ENCODE peak calls at places on chromosome X, in nine cellular contexts. One of them, this sample, is unnamed.

GRCh38 chrX:121782976-121783375 is 735.6 kb downstream of the GLUD2 start:
- DNase-seq in SK-N-SH: no peak
- DNase-seq in PC-9: no peak
- DNase-seq in pancreas: no peak
- DNase-seq in T-helper 22 cell: no peak
- DNase-seq in fibroblast of gingiva: no peak
- DNase-seq in T follicular helper cell: no peak
- DNase-seq in cardiac muscle cell: no peak
- DNase-seq in NCI-H446: no peak
- DNase-seq in this sample: no peak

GRCh38 chrX:23373129-23373804 is 38.6 kb downstream of the PTCHD1 start:
- DNase-seq in T follicular helper cell: no peak
- DNase-seq in PC-9: no peak
- DNase-seq in cardiac muscle cell: no peak
- DNase-seq in T-helper 22 cell: no peak
- DNase-seq in fibroblast of gingiva: peak
- DNase-seq in pancreas: no peak
- DNase-seq in SK-N-SH: no peak
- DNase-seq in NCI-H446: peak
- DNase-seq in this sample: peak

GRCh38 chrX:108584617-108585211 is 145.1 kb downstream of the COL4A5 start:
- DNase-seq in fibroblast of gingiva: no peak
- DNase-seq in T-helper 22 cell: no peak
- DNase-seq in SK-N-SH: peak
- DNase-seq in PC-9: peak
- DNase-seq in pancreas: no peak
- DNase-seq in NCI-H446: peak
- DNase-seq in T follicular helper cell: no peak
- DNase-seq in cardiac muscle cell: peak
- DNase-seq in this sample: no peak

GRCh38 chrX:119468930-119469635 is 839 bp downstream of the SLC25A5 start:
- DNase-seq in T follicular helper cell: peak
- DNase-seq in cardiac muscle cell: peak
- DNase-seq in NCI-H446: peak
- DNase-seq in PC-9: peak
- DNase-seq in fibroblast of gingiva: peak
- DNase-seq in SK-N-SH: peak
- DNase-seq in T-helper 22 cell: peak
- DNase-seq in pancreas: peak
- DNase-seq in this sample: peak

GRCh38 chrX:117335209-117335608 is 781.4 kb downstream of the KLHL13 start:
- DNase-seq in cardiac muscle cell: no peak
- DNase-seq in PC-9: peak
- DNase-seq in T follicular helper cell: no peak
- DNase-seq in SK-N-SH: no peak
- DNase-seq in fibroblast of gingiva: no peak
- DNase-seq in pancreas: no peak
- DNase-seq in NCI-H446: no peak
- DNase-seq in T-helper 22 cell: no peak
- DNase-seq in this sample: no peak

GRCh38 chrX:15293471-15293870 is 22.0 kb downstream of the ASB11 start:
- DNase-seq in PC-9: no peak
- DNase-seq in T-helper 22 cell: no peak
- DNase-seq in pancreas: no peak
- DNase-seq in NCI-H446: no peak
- DNase-seq in SK-N-SH: no peak
- DNase-seq in T follicular helper cell: no peak
- DNase-seq in cardiac muscle cell: no peak
- DNase-seq in fibroblast of gingiva: no peak
- DNase-seq in this sample: no peak

GRCh38 chrX:19602866-19603620 is 87.7 kb upstream of the MAP3K15 start:
- DNase-seq in T follicular helper cell: no peak
- DNase-seq in fibroblast of gingiva: peak
- DNase-seq in PC-9: peak
- DNase-seq in pancreas: no peak
- DNase-seq in cardiac muscle cell: no peak
- DNase-seq in SK-N-SH: no peak
- DNase-seq in NCI-H446: no peak
- DNase-seq in T-helper 22 cell: no peak
- DNase-seq in this sample: peak

GRCh38 chrX:109749207-109749606 is 16.1 kb upstream of the ACSL4 start:
- DNase-seq in T follicular helper cell: no peak
- DNase-seq in cardiac muscle cell: no peak
- DNase-seq in SK-N-SH: no peak
- DNase-seq in PC-9: no peak
- DNase-seq in NCI-H446: no peak
- DNase-seq in T-helper 22 cell: no peak
- DNase-seq in pancreas: no peak
- DNase-seq in fibroblast of gingiva: no peak
- DNase-seq in this sample: no peak

GRCh38 chrX:38672646-38673045 is 111.3 kb downstream of the TSPAN7 start:
- DNase-seq in T follicular helper cell: no peak
- DNase-seq in fibroblast of gingiva: no peak
- DNase-seq in PC-9: no peak
- DNase-seq in SK-N-SH: no peak
- DNase-seq in pancreas: no peak
- DNase-seq in T-helper 22 cell: no peak
- DNase-seq in NCI-H446: no peak
- DNase-seq in cardiac muscle cell: no peak
- DNase-seq in this sample: no peak

This sample was measured in hepatic stellate cell.